ENCODE peak calls at places on chromosomes 12 and 14, in five cellular contexts. One of them, this sample, is unnamed.

GRCh38 chr12:109827566-109828550 is 5.3 kb downstream of the TRPV4 start:
- DNase-seq in K562: no peak
- DNase-seq in GM12878: no peak
- DNase-seq in GM23338: no peak
- DNase-seq in HepG2: no peak
- DNase-seq in this sample: no peak

GRCh38 chr14:49583629-49584028 is 2.6 kb downstream of the RPS29 start:
- DNase-seq in K562: no peak
- DNase-seq in GM12878: no peak
- DNase-seq in GM23338: no peak
- DNase-seq in HepG2: no peak
- DNase-seq in this sample: no peak

GRCh38 chr14:73237219-73237785 is at the start of gene PAPLN:
- DNase-seq in K562: peak; percentile 23
- DNase-seq in GM12878: no peak
- DNase-seq in GM23338: peak; percentile 65
- DNase-seq in HepG2: no peak
- DNase-seq in this sample: peak; percentile 68

GRCh38 chr12:3727877-3728632 is 24.9 kb downstream of the CRACR2A start:
- DNase-seq in K562: peak; percentile 9
- DNase-seq in GM12878: peak; percentile 66
- DNase-seq in GM23338: peak; percentile 14
- DNase-seq in HepG2: no peak
- DNase-seq in this sample: no peak

GRCh38 chr14:91573894-91574837 is 64.1 kb upstream of the PPP4R3A start:
- DNase-seq in K562: no peak
- DNase-seq in GM12878: peak; percentile 2
- DNase-seq in GM23338: peak; percentile 71
- DNase-seq in HepG2: no peak
- DNase-seq in this sample: peak; percentile 62

GRCh38 chr12:22353615-22354325 is 19.3 kb upstream of the ST8SIA1 start:
- DNase-seq in K562: no peak
- DNase-seq in GM12878: no peak
- DNase-seq in GM23338: no peak
- DNase-seq in HepG2: no peak
- DNase-seq in this sample: no peak

GRCh38 chr12:130334937-130335336 is 2.8 kb upstream of the PIWIL1 start:
- DNase-seq in K562: peak; percentile 19
- DNase-seq in GM12878: no peak
- DNase-seq in GM23338: no peak
- DNase-seq in HepG2: no peak
- DNase-seq in this sample: no peak

GRCh38 chr14:75589896-75590295 is 11.5 kb downstream of the FLVCR2 start:
- DNase-seq in K562: no peak
- DNase-seq in GM12878: no peak
- DNase-seq in GM23338: no peak
- DNase-seq in HepG2: no peak
- DNase-seq in this sample: no peak

GRCh38 chr14:61399365-61399764 is 78.0 kb downstream of the PRKCH start:
- DNase-seq in K562: no peak
- DNase-seq in GM12878: no peak
- DNase-seq in GM23338: no peak
- DNase-seq in HepG2: no peak
- DNase-seq in this sample: no peak

GRCh38 chr14:99251721-99252120 is 20.3 kb downstream of the BCL11B start:
- DNase-seq in K562: no peak
- DNase-seq in GM12878: no peak
- DNase-seq in GM23338: no peak
- DNase-seq in HepG2: no peak
- DNase-seq in this sample: no peak

GRCh38 chr14:67166450-67166853 is 22.8 kb upstream of the GARIN2 start:
- DNase-seq in K562: peak; percentile 19
- DNase-seq in GM12878: no peak
- DNase-seq in GM23338: peak; percentile 78
- DNase-seq in HepG2: no peak
- DNase-seq in this sample: no peak

GRCh38 chr14:20602583-20602982 is 11.4 kb upstream of the RNASE12 start:
- DNase-seq in K562: no peak
- DNase-seq in GM12878: no peak
- DNase-seq in GM23338: no peak
- DNase-seq in HepG2: no peak
- DNase-seq in this sample: no peak

GRCh38 chr14:85528882-85529585 is 910 bp upstream of the FLRT2 start:
- DNase-seq in K562: no peak
- DNase-seq in GM12878: no peak
- DNase-seq in GM23338: peak; percentile 25
- DNase-seq in HepG2: no peak
- DNase-seq in this sample: no peak

GRCh38 chr14:52363969-52364368 is 49.9 kb downstream of the PTGER2 start:
- DNase-seq in K562: no peak
- DNase-seq in GM12878: no peak
- DNase-seq in GM23338: no peak
- DNase-seq in HepG2: no peak
- DNase-seq in this sample: no peak

GRCh38 chr14:54606178-54606577 is 39.2 kb downstream of the SAMD4A start:
- DNase-seq in K562: no peak
- DNase-seq in GM12878: no peak
- DNase-seq in GM23338: peak; percentile 59
- DNase-seq in HepG2: no peak
- DNase-seq in this sample: no peak

GRCh38 chr12:70919597-70920035 is 922 bp downstream of the PTPRR start:
- DNase-seq in K562: no peak
- DNase-seq in GM12878: no peak
- DNase-seq in GM23338: peak; percentile 84
- DNase-seq in HepG2: no peak
- DNase-seq in this sample: no peak

GRCh38 chr12:17064834-17065233 is 458.9 kb upstream of the LMO3 start:
- DNase-seq in K562: no peak
- DNase-seq in GM12878: no peak
- DNase-seq in GM23338: no peak
- DNase-seq in HepG2: no peak
- DNase-seq in this sample: no peak

GRCh38 chr12:54650409-54650808 is 2.2 kb upstream of the DCD start:
- DNase-seq in K562: no peak
- DNase-seq in GM12878: no peak
- DNase-seq in GM23338: no peak
- DNase-seq in HepG2: no peak
- DNase-seq in this sample: no peak

GRCh38 chr12:72323881-72324280 is 51.7 kb downstream of the TRHDE start:
- DNase-seq in K562: no peak
- DNase-seq in GM12878: no peak
- DNase-seq in GM23338: no peak
- DNase-seq in HepG2: no peak
- DNase-seq in this sample: no peak

GRCh38 chr14:97705107-97705506 is 907.9 kb downstream of the VRK1 start:
- DNase-seq in K562: no peak
- DNase-seq in GM12878: no peak
- DNase-seq in GM23338: no peak
- DNase-seq in HepG2: no peak
- DNase-seq in this sample: no peak

GRCh38 chr14:101761881-101762529 is 496 bp downstream of the PPP2R5C start:
- DNase-seq in K562: peak; percentile 23
- DNase-seq in GM12878: no peak
- DNase-seq in GM23338: peak; percentile 44
- DNase-seq in HepG2: no peak
- DNase-seq in this sample: peak; percentile 57
- TF ChIP-seq REST in K562: no peak
- TF ChIP-seq REST in GM12878: no peak
- TF ChIP-seq REST in GM23338: no peak
- TF ChIP-seq REST in HepG2: no peak
- TF ChIP-seq REST in this sample: no peak

GRCh38 chr12:49952396-49953055 is 2.0 kb downstream of the AQP2 start:
- DNase-seq in K562: no peak
- DNase-seq in GM12878: no peak
- DNase-seq in GM23338: no peak
- DNase-seq in HepG2: no peak
- DNase-seq in this sample: no peak
- TF ChIP-seq JUNB in K562: no peak
- TF ChIP-seq JUNB in GM12878: no peak
- TF ChIP-seq JUNB in GM23338: no peak
- TF ChIP-seq JUNB in HepG2: no peak
- TF ChIP-seq JUNB in this sample: no peak

GRCh38 chr12:12336511-12336910 is 13.5 kb downstream of the MANSC1 start:
- DNase-seq in K562: no peak
- DNase-seq in GM12878: no peak
- DNase-seq in GM23338: no peak
- DNase-seq in HepG2: no peak
- DNase-seq in this sample: no peak

GRCh38 chr12:12333980-12334709 is 15.9 kb downstream of the MANSC1 start:
- DNase-seq in K562: peak; percentile 67
- DNase-seq in GM12878: peak; percentile 19
- DNase-seq in GM23338: peak; percentile 66
- DNase-seq in HepG2: peak; percentile 53
- DNase-seq in this sample: peak; percentile 77

GRCh38 chr12:12336049-12336411 is 14.0 kb downstream of the MANSC1 start:
- DNase-seq in K562: no peak
- DNase-seq in GM12878: peak; percentile 27
- DNase-seq in GM23338: no peak
- DNase-seq in HepG2: peak; percentile 77
- DNase-seq in this sample: no peak

GRCh38 chr12:12334710-12335040 is 15.4 kb downstream of the MANSC1 start:
- DNase-seq in K562: no peak
- DNase-seq in GM12878: no peak
- DNase-seq in GM23338: no peak
- DNase-seq in HepG2: no peak
- DNase-seq in this sample: no peak

DNA sequence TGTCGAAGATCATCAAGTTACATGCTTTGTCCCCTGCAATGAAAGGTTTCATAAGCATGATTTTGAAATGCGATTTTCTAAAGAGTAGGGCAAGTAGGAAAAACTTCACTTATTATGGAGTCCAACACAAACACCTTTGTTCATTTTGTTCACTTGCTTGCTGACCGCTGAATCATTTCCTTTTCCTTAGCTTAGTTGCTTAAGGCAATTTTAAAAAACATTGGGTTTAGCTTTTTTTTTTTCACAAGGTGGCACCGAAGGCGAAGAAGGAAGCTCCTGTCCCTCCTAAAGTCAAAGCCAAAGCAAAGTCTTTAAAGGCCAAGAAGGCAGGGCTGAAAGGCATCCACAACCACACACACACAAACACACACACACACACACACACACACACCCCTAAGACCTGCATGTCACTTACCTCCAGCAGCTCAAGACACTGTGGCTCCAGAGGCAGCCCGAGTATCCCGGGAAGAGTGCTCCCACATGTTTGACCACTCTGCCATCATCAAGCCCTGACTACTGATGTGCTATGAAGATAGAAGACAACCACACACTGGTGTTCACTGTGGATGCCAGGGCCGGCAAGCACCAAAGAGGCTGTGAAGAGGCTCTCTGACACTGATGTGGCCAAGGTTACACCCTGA is 11.4 kb downstream of the MANSC1 start:
- DNase-seq in K562: no peak
- DNase-seq in GM12878: no peak
- DNase-seq in GM23338: no peak
- DNase-seq in HepG2: no peak
- DNase-seq in this sample: no peak
- TF ChIP-seq REST in K562: no peak
- TF ChIP-seq REST in GM12878: no peak
- TF ChIP-seq REST in GM23338: no peak
- TF ChIP-seq REST in HepG2: no peak
- TF ChIP-seq REST in this sample: no peak

GRCh38 chr12:90515199-90516175 is 439.5 kb downstream of the CCER1 start:
- DNase-seq in K562: no peak
- DNase-seq in GM12878: peak; percentile 44
- DNase-seq in GM23338: no peak
- DNase-seq in HepG2: no peak
- DNase-seq in this sample: no peak
- TF ChIP-seq JUNB in K562: no peak
- TF ChIP-seq JUNB in GM12878: peak; percentile 79
- TF ChIP-seq JUNB in GM23338: no peak
- TF ChIP-seq JUNB in HepG2: no peak
- TF ChIP-seq JUNB in this sample: no peak

GRCh38 chr12:2179953-2180736 is 127.4 kb downstream of the CACNA1C start:
- DNase-seq in K562: no peak
- DNase-seq in GM12878: no peak
- DNase-seq in GM23338: no peak
- DNase-seq in HepG2: no peak
- DNase-seq in this sample: peak; percentile 31
- TF ChIP-seq REST in K562: no peak
- TF ChIP-seq REST in GM12878: no peak
- TF ChIP-seq REST in GM23338: no peak
- TF ChIP-seq REST in HepG2: no peak
- TF ChIP-seq REST in this sample: no peak

DNA sequence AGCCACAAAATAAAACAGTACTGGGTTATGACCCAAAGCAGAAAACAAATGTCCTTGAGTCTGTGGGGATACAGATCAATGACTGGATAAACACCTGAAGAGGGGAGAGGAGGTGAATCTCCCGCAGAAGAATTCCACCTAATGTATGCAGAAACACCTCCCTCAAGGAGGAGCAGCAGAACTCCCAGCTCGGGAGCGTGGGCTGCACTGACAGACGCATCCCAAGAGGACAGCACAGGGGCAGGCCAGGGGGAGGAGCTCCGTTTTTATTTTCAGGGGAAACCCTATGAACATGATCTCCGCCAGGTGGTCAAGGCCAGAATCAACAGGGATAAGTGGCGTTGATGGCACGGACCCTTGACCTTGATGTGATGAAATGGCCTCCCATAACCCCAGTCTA is 41.8 kb upstream of the PPP2R5C start:
- DNase-seq in K562: no peak
- DNase-seq in GM12878: no peak
- DNase-seq in GM23338: peak; percentile 64
- DNase-seq in HepG2: peak; percentile 33
- DNase-seq in this sample: no peak
- TF ChIP-seq JUNB in K562: no peak
- TF ChIP-seq JUNB in GM12878: no peak
- TF ChIP-seq JUNB in GM23338: no peak
- TF ChIP-seq JUNB in HepG2: no peak
- TF ChIP-seq JUNB in this sample: no peak

GRCh38 chr12:86681062-86681461 is 424.9 kb upstream of the MGAT4C start:
- DNase-seq in K562: no peak
- DNase-seq in GM12878: no peak
- DNase-seq in GM23338: no peak
- DNase-seq in HepG2: no peak
- DNase-seq in this sample: no peak

GRCh38 chr12:86683568-86683991 is 427.4 kb upstream of the MGAT4C start:
- DNase-seq in K562: no peak
- DNase-seq in GM12878: no peak
- DNase-seq in GM23338: no peak
- DNase-seq in HepG2: no peak
- DNase-seq in this sample: no peak
- TF ChIP-seq REST in K562: no peak
- TF ChIP-seq REST in GM12878: no peak
- TF ChIP-seq REST in GM23338: no peak
- TF ChIP-seq REST in HepG2: no peak
- TF ChIP-seq REST in this sample: no peak

DNA sequence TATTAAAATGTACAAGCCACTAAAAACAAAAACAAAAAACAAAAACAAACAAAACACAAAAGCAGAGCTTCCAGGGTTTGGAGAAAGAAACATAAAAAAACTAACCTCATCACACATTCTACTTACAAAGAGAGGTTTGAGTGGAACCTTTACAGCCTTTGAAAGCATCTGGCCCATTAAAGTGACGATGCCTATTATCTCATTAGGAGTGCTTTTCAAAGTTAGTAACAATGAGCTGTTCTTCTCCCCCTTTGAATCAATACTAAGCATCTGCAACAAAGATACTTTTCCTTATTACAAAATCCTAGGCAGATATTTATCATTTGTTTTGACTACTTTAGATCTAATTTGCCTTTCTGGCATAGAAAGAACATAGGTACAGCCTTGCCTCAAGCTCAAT is 217.3 kb downstream of the PPM1H start:
- DNase-seq in K562: no peak
- DNase-seq in GM12878: no peak
- DNase-seq in GM23338: no peak
- DNase-seq in HepG2: no peak
- DNase-seq in this sample: no peak
- TF ChIP-seq JUNB in K562: no peak
- TF ChIP-seq JUNB in GM12878: no peak
- TF ChIP-seq JUNB in GM23338: no peak
- TF ChIP-seq JUNB in HepG2: no peak
- TF ChIP-seq JUNB in this sample: no peak